ENCODE peak calls at places on chromosomes 7 and 10, in ten cellular contexts. D is IMR-90; J is ACHN; N is stimulated activated naive CD8-positive, alpha-beta T cell treated with anti-CD3 and anti-CD28 coated beads, Interleukin-15, Interleukin-2, amounts not matched to agents 100 U/mL and 50 U/mL, for 24 hours; L is stimulated activated CD4-positive, alpha-beta T cell treated with anti-CD3 and anti-CD28 coated beads, Interleukin-12 subunit alpha, Interleukin-12 subunit beta, amount 100 ng/mL, for 48 hours; U is activated naive CD4-positive, alpha-beta T cell treated with anti-CD3 and anti-CD28 coated beads for 36 hours; O is NCI-H1417; G is HT1080; S is fibroblast of mammary gland; Q is SK-N-SH. R is an unnamed sample.

GRCh38 chr7:112080441-112080840 is 125.8 kb downstream of the DOCK4 start:
- DNase-seq in J (peak), Q (no peak), U (no peak), G (peak), N (no peak), D (peak), S (peak), L (no peak), O (no peak), R (peak)

GRCh38 chr10:28902215-28902614 is 224.9 kb downstream of the BAMBI start:
- DNase-seq in S (no peak), D (no peak), J (no peak), O (no peak), N (no peak), Q (no peak), U (no peak), G (no peak), L (no peak), R (no peak)

GRCh38 chr7:137996386-137996851 is 5.5 kb downstream of the CREB3L2 start:
- DNase-seq in Q (peak), L (no peak), N (peak), U (peak), O (no peak), G (peak), J (no peak), D (peak), S (peak), R (peak)

GRCh38 chr10:79070091-79070610 is 1.4 kb downstream of the ZMIZ1 start:
- DNase-seq in U (no peak), Q (peak), J (peak), N (no peak), D (no peak), G (no peak), S (no peak), O (peak), L (no peak), R (peak)

GRCh38 chr10:86900955-86901354 is 56.5 kb downstream of the MMRN2 start:
- DNase-seq in J (no peak), O (no peak), D (peak), Q (no peak), U (no peak), N (no peak), L (no peak), G (no peak), S (peak), R (peak)

GRCh38 chr10:43202657-43203490 is 64.0 kb downstream of the RASGEF1A start:
- DNase-seq in Q (peak), L (peak), N (peak), J (no peak), U (peak), D (no peak), G (no peak), O (no peak), S (no peak), R (no peak)

GRCh38 chr10:96512524-96512991 is 1.2 kb downstream of the TLL2 start:
- DNase-seq in Q (peak), L (no peak), J (peak), N (peak), U (no peak), O (peak), G (no peak), S (peak), D (peak), R (peak)

GRCh38 chr7:1895664-1896515 is 225.8 kb downstream of the ELFN1 start:
- DNase-seq in D (no peak), Q (no peak), J (no peak), G (no peak), L (no peak), O (no peak), N (no peak), U (no peak), S (no peak), R (no peak)

GRCh38 chr10:17038627-17039026 is 91.0 kb downstream of the CUBN start:
- DNase-seq in L (no peak), S (peak), D (no peak), Q (no peak), J (no peak), N (no peak), U (no peak), G (no peak), O (no peak), R (peak)

GRCh38 chr7:26857534-26858228 is 6.7 kb downstream of the SKAP2 start:
- DNase-seq in L (no peak), N (no peak), D (peak), U (peak), G (no peak), Q (peak), J (peak), O (no peak), S (peak), R (peak)

GRCh38 chr10:33122014-33122788 is 164.2 kb upstream of the ITGB1 start:
- DNase-seq in D (peak), G (peak), N (no peak), O (no peak), L (no peak), S (peak), J (no peak), Q (no peak), U (no peak), R (peak)

GRCh38 chr10:10785627-10786333 is 231.9 kb upstream of the CELF2 start:
- DNase-seq in O (no peak), U (no peak), J (peak), N (no peak), S (peak), D (peak), L (no peak), Q (no peak), G (peak), R (peak)

GRCh38 chr10:98006266-98006665 is 24.2 kb downstream of the CRTAC1 start:
- DNase-seq in Q (peak), N (no peak), S (no peak), G (no peak), O (peak), D (no peak), U (no peak), J (no peak), L (no peak), R (no peak)

GRCh38 chr10:128499956-128500355 is 373.7 kb upstream of the MKI67 start:
- DNase-seq in J (no peak), Q (no peak), D (no peak), O (no peak), S (no peak), N (no peak), U (no peak), L (no peak), G (no peak), R (no peak)

GRCh38 chr7:95725170-95725569 is 47.2 kb upstream of the DYNC1I1 start:
- DNase-seq in D (no peak), L (no peak), S (no peak), N (no peak), Q (no peak), G (peak), O (peak), U (no peak), J (no peak), R (no peak)

GRCh38 chr10:123274513-123275182 is 120.4 kb downstream of the BUB3 start:
- DNase-seq in N (no peak), J (no peak), D (no peak), O (no peak), L (no peak), S (no peak), U (no peak), G (no peak), Q (no peak), R (no peak)

GRCh38 chr10:105398202-105398601 is 757.1 kb downstream of the SORCS3 start:
- DNase-seq in Q (peak), J (no peak), O (peak), L (no peak), G (peak), D (no peak), S (no peak), N (no peak), U (no peak), R (peak)

GRCh38 chr7:150753826-150754603 is 16.8 kb downstream of the GIMAP5 start:
- DNase-seq in L (no peak), U (peak), Q (peak), D (no peak), S (peak), O (peak), G (peak), J (peak), N (peak), R (peak)

GRCh38 chr7:33888206-33888605 is 17.1 kb upstream of the BMPER start:
- DNase-seq in L (no peak), S (no peak), O (peak), N (no peak), U (no peak), D (no peak), G (no peak), J (no peak), Q (no peak), R (no peak)

GRCh38 chr10:70480254-70480861 is 1.8 kb downstream of the PALD1 start:
- DNase-seq in N (peak), O (peak), D (no peak), Q (no peak), L (no peak), G (no peak), S (no peak), J (no peak), U (peak), R (no peak)

GRCh38 chr10:102610499-102610898 is 33.8 kb upstream of the TRIM8 start:
- DNase-seq in G (no peak), O (no peak), L (no peak), S (peak), U (no peak), Q (no peak), D (no peak), N (no peak), J (no peak), R (peak)

GRCh38 chr10:48729941-48730457 is 45.3 kb downstream of the WDFY4 start:
- DNase-seq in N (no peak), L (no peak), S (no peak), D (no peak), J (no peak), O (no peak), G (no peak), Q (no peak), U (no peak), R (no peak)

GRCh38 chr7:157012113-157012547 is 1.7 kb upstream of the MNX1 start:
- DNase-seq in G (no peak), D (no peak), N (no peak), O (no peak), J (no peak), Q (peak), S (no peak), L (no peak), U (peak), R (no peak)

GRCh38 chr10:71978988-71979691 is 14.9 kb downstream of the CHST3 start:
- DNase-seq in U (no peak), O (no peak), J (no peak), N (no peak), L (no peak), Q (no peak), G (no peak), S (no peak), D (no peak), R (no peak)

GRCh38 chr7:151003572-151003971 is 12.8 kb downstream of the NOS3 start:
- DNase-seq in G (peak), S (no peak), O (peak), L (no peak), D (no peak), J (no peak), N (no peak), Q (no peak), U (no peak), R (no peak)

GRCh38 chr10:6047847-6048246 is 14.3 kb downstream of the IL2RA start:
- DNase-seq in S (no peak), L (no peak), N (peak), G (no peak), U (peak), Q (no peak), D (no peak), O (no peak), J (no peak), R (no peak)

GRCh38 chr7:126803060-126803665 is 449.6 kb downstream of the GRM8 start:
- DNase-seq in O (peak), L (peak), N (peak), S (peak), G (peak), U (peak), D (peak), J (peak), Q (peak), R (peak)

GRCh38 chr10:30752481-30752881 is 122.9 kb upstream of the LYZL2 start:
- DNase-seq in D (no peak), Q (peak), G (no peak), U (no peak), J (no peak), L (no peak), N (no peak), O (no peak), S (no peak), R (no peak)

GRCh38 chr10:26890956-26891355 is 30.2 kb upstream of the ABI1 start:
- DNase-seq in L (peak), N (peak), O (peak), U (peak), D (peak), Q (peak), G (peak), S (peak), J (peak), R (peak)

GRCh38 chr10:59674211-59674836 is 35.3 kb downstream of the SLC16A9 start:
- DNase-seq in G (peak), O (no peak), U (no peak), S (peak), Q (no peak), L (no peak), D (peak), J (peak), N (no peak), R (peak)

GRCh38 chr10:112966191-112966855 is 16.3 kb downstream of the TCF7L2 start:
- DNase-seq in G (no peak), S (no peak), Q (no peak), L (no peak), N (no peak), U (no peak), O (peak), J (no peak), D (no peak), R (no peak)

GRCh38 chr7:834277-834676 is 2.0 kb downstream of the SUN1 start:
- DNase-seq in O (no peak), J (no peak), L (no peak), N (no peak), U (no peak), S (no peak), D (no peak), Q (no peak), G (no peak), R (no peak)

GRCh38 chr10:59176241-59177030 is at the start of gene PHYHIPL:
- DNase-seq in S (no peak), D (no peak), Q (peak), U (no peak), O (peak), J (peak), G (no peak), N (no peak), L (no peak), R (no peak)

GRCh38 chr10:118033905-118034304 is 12.8 kb downstream of the RAB11FIP2 start:
- DNase-seq in U (no peak), D (peak), O (no peak), S (no peak), Q (peak), N (no peak), L (no peak), J (no peak), G (no peak), R (peak)

GRCh38 chr7:95526128-95526738 is 40.5 kb downstream of the ASB4 start:
- DNase-seq in S (no peak), U (no peak), G (no peak), Q (no peak), N (no peak), D (no peak), J (no peak), L (no peak), O (no peak), R (no peak)

GRCh38 chr7:137209151-137209822 is 134.2 kb downstream of the PTN start:
- DNase-seq in N (no peak), U (no peak), Q (no peak), L (no peak), G (no peak), D (peak), S (no peak), O (no peak), J (no peak), R (peak)

GRCh38 chr10:71081229-71081560 is 131.2 kb upstream of the UNC5B start:
- DNase-seq in Q (no peak), U (no peak), L (no peak), D (no peak), N (no peak), O (no peak), J (no peak), S (no peak), G (no peak), R (no peak)

GRCh38 chr10:70115948-70116682 is 16.5 kb downstream of the AIFM2 start:
- DNase-seq in L (peak), S (peak), D (peak), U (peak), N (peak), G (peak), O (peak), Q (peak), J (peak), R (peak)

GRCh38 chr10:96991313-96991841 is 159.3 kb downstream of the LCOR start:
- DNase-seq in S (peak), D (peak), O (no peak), U (no peak), Q (no peak), J (peak), N (no peak), G (peak), L (no peak), R (peak)

R was measured in fibroblast of pulmonary artery.